ENCODE peak calls at places on chromosome 14, in nine cellular contexts. B, N, H, F, M, X, I, R and S are unnamed samples.

GRCh38 chr14:68407275-68407674 is 385.6 kb downstream of the ZFP36L1 start:
- DNase-seq in B (no peak), N (no peak), H (no peak), F (no peak), M (no peak), X (no peak), I (no peak), R (no peak), S (no peak)

GRCh38 chr14:92759300-92759678 is 10.9 kb upstream of the LGMN start:
- DNase-seq in B (no peak), N (peak; percentile 69), H (peak; percentile 40), F (peak; percentile 29), M (no peak), X (peak; percentile 65), I (no peak), R (peak; percentile 16), S (peak; percentile 43)

GRCh38 chr14:87233266-87233665 is 759.7 kb downstream of the GALC start:
- DNase-seq in B (no peak), N (peak; percentile 37), H (no peak), F (no peak), M (no peak), X (peak; percentile 85), I (no peak), R (no peak), S (peak; percentile 86)

GRCh38 chr14:104019029-104019428 is 66.5 kb upstream of the ASPG start:
- DNase-seq in B (no peak), N (peak; percentile 12), H (no peak), F (no peak), M (no peak), X (no peak), I (no peak), R (no peak), S (no peak)

GRCh38 chr14:103802353-103802752 is 45.0 kb downstream of the PPP1R13B start:
- DNase-seq in B (no peak), N (no peak), H (no peak), F (no peak), M (no peak), X (peak; percentile 97), I (no peak), R (no peak), S (peak; percentile 93)

GRCh38 chr14:88476375-88476774 is 78.4 kb downstream of the PTPN21 start:
- DNase-seq in B (no peak), N (no peak), H (no peak), F (no peak), M (no peak), X (no peak), I (no peak), R (no peak), S (no peak)

GRCh38 chr14:72629534-72629933 is 264.4 kb downstream of the DPF3 start:
- DNase-seq in B (no peak), N (no peak), H (no peak), F (no peak), M (no peak), X (no peak), I (no peak), R (no peak), S (no peak)

GRCh38 chr14:105748204-105748578 is 221.8 kb downstream of the TMEM121 start:
- DNase-seq in B (peak; percentile 29), N (peak; percentile 63), H (no peak), F (peak; percentile 20), M (no peak), X (no peak), I (peak; percentile 70), R (no peak), S (peak; percentile 1)

GRCh38 chr14:97361181-97361580 is 564.0 kb downstream of the VRK1 start:
- DNase-seq in B (no peak), N (no peak), H (no peak), F (no peak), M (no peak), X (no peak), I (no peak), R (no peak), S (no peak)

GRCh38 chr14:59318908-59319307 is 130.4 kb downstream of the DAAM1 start:
- DNase-seq in B (no peak), N (no peak), H (no peak), F (no peak), M (no peak), X (no peak), I (no peak), R (no peak), S (no peak)

GRCh38 chr14:69712217-69712565 is 54.8 kb upstream of the SRSF5 start:
- DNase-seq in B (no peak), N (no peak), H (no peak), F (no peak), M (no peak), X (no peak), I (no peak), R (no peak), S (no peak)

GRCh38 chr14:101365329-101366158 is 195.8 kb upstream of the DIO3 start:
- DNase-seq in B (no peak), N (peak; percentile 33), H (no peak), F (no peak), M (no peak), X (no peak), I (no peak), R (no peak), S (no peak)

GRCh38 chr14:73759183-73759713 is 45.1 kb upstream of the PNMA1 start:
- DNase-seq in B (no peak), N (peak; percentile 62), H (peak; percentile 69), F (peak; percentile 66), M (peak; percentile 82), X (peak; percentile 52), I (peak; percentile 13), R (peak; percentile 69), S (no peak)